ENCODE peak calls at places on chromosomes 12 and 14, in four cellular contexts. U is A549, X is esophagus squamous epithelium, O is heart left ventricle. V is an unnamed sample.

GRCh38 chr14:68506645-68507405 is 286.0 kb downstream of the ZFP36L1 start:
- DNase-seq in U (no peak), X (no peak), O (no peak), V (peak)

GRCh38 chr14:70873627-70874026 is 33.6 kb upstream of the PCNX1 start:
- DNase-seq in U (no peak), X (no peak), O (no peak), V (no peak)

GRCh38 chr14:100857196-100857922 is 31.4 kb downstream of the MEG3 start:
- DNase-seq in U (no peak), X (no peak), O (no peak), V (no peak)

GRCh38 chr12:27436768-27437167 is 9.8 kb upstream of the SMCO2 start:
- DNase-seq in U (no peak), X (no peak), O (no peak), V (no peak)

GRCh38 chr14:105145381-105146180 is 23.0 kb downstream of the JAG2 start:
- DNase-seq in U (no peak), X (no peak), O (peak), V (no peak)

GRCh38 chr12:126950266-126950665 is 1316.7 kb upstream of the TMEM132C start:
- DNase-seq in U (no peak), X (no peak), O (no peak), V (no peak)

GRCh38 chr12:106074361-106074705 is 64.4 kb downstream of the NUAK1 start:
- DNase-seq in U (no peak), X (no peak), O (no peak), V (no peak)

GRCh38 chr14:100616854-100617714 is 29.9 kb upstream of the BEGAIN start:
- DNase-seq in U (no peak), X (no peak), O (no peak), V (no peak)

GRCh38 chr14:51548187-51548586 is 103.5 kb upstream of the FRMD6 start:
- DNase-seq in U (no peak), X (no peak), O (no peak), V (no peak)

GRCh38 chr12:116125981-116126566 is 151.4 kb downstream of the MED13L start:
- DNase-seq in U (no peak), X (no peak), O (no peak), V (no peak)

GRCh38 chr12:130204441-130204840 is 42.2 kb downstream of the FZD10 start:
- DNase-seq in U (no peak), X (no peak), O (no peak), V (peak)

GRCh38 chr12:19430988-19431387 is 8.3 kb upstream of the AEBP2 start:
- DNase-seq in U (no peak), X (no peak), O (no peak), V (no peak)

GRCh38 chr14:100410056-100410565 is 87.0 kb downstream of the SLC25A47 start:
- DNase-seq in U (no peak), X (no peak), O (no peak), V (no peak)

GRCh38 chr14:52948836-52949235 is 2.0 kb downstream of the FERMT2 start:
- DNase-seq in U (no peak), X (no peak), O (no peak), V (no peak)

GRCh38 chr12:111437816-111438454 is 32.2 kb downstream of the SH2B3 start:
- DNase-seq in U (no peak), X (no peak), O (peak), V (peak)

GRCh38 chr12:59194794-59195193 is 274.5 kb upstream of the LRIG3 start:
- DNase-seq in U (no peak), X (no peak), O (no peak), V (no peak)

GRCh38 chr14:89908712-89909450 is 45.6 kb downstream of the EFCAB11 start:
- DNase-seq in U (no peak), X (no peak), O (no peak), V (no peak)

GRCh38 chr12:6074394-6074793 is 50.1 kb downstream of the VWF start:
- DNase-seq in U (no peak), X (no peak), O (no peak), V (no peak)

GRCh38 chr12:6073426-6073825 is 51.0 kb downstream of the VWF start:
- DNase-seq in U (no peak), X (no peak), O (no peak), V (no peak)

GRCh38 chr12:6069452-6070093 is 54.9 kb downstream of the VWF start:
- DNase-seq in U (no peak), X (no peak), O (no peak), V (no peak)

GRCh38 chr12:6070472-6071257 is 53.8 kb downstream of the VWF start:
- DNase-seq in U (no peak), X (no peak), O (no peak), V (no peak)

GRCh38 chr12:6072302-6072752 is 52.1 kb downstream of the VWF start:
- DNase-seq in U (no peak), X (no peak), O (peak), V (no peak)
- TF ChIP-seq CTCF in U (no peak), X (no peak), O (no peak), V (no peak)

GRCh38 chr14:24271834-24272263 is 452 bp upstream of the RABGGTA start:
- DNase-seq in U (no peak), X (no peak), O (no peak), V (no peak)

GRCh38 chr14:24269910-24270536 is 1.4 kb downstream of the RABGGTA start:
- DNase-seq in U (no peak), X (no peak), O (no peak), V (no peak)

GRCh38 chr14:24270537-24271133 is 762 bp downstream of the RABGGTA start:
- DNase-seq in U (no peak), X (no peak), O (no peak), V (no peak)

GRCh38 chr14:24272442-24272841 is 1.0 kb upstream of the RABGGTA start:
- DNase-seq in U (no peak), X (no peak), O (no peak), V (no peak)

GRCh38 chr14:24271134-24271833 is at the start of gene RABGGTA:
- DNase-seq in U (peak), X (peak), O (peak), V (peak)
- TF ChIP-seq POLR2A in U (peak), X (no peak), O (peak), V (no peak)

DNA sequence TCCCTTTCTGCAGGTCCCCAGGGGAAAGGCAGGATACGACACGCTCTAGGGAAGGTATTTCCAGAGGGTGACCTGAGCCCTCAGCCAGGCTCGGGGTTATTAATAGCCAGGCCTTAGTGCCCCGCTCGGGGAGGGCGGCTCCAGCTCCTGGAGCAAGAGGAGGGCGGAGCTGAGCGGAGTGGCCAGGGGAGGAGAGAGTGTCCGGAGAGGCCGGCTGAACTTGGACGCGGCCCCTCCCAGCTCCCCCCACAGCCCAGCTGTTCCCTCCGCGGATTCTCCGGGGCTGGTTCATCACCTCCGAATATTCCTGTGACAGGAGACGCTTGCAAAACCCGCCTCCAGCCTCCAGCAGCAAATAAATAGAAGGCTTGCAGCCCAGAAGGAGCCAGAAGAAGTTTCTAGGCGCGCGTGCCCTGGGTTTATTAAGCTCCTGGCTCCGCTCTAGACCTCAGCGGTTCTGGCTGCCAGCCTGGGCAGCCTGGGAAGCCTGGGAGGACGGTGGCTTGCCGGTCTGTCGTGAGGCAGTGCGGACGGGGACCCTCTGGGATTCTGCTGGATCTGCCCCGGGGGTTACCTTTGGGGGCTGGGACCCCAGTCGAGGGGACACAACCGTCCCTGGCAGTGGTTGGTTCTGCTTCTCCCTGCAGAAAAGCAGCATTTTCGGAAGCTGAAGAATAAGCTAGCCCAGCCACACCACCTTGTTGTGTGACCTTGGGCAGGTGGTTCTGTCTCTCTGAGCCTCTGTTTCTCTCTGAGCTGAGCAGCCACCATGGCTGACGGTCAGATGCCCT is at the start of gene HSPB8:
- DNase-seq in U (peak), X (no peak), O (peak), V (peak)
- H3K4me3 ChIP-seq in U (peak), X (peak), O (peak), V (peak)

GRCh38 chr12:3491938-3492867 is 1.2 kb downstream of the PRMT8 start:
- DNase-seq in U (peak), X (no peak), O (peak), V (no peak)

GRCh38 chr12:3493225-3494049 is 2.4 kb downstream of the PRMT8 start:
- DNase-seq in U (no peak), X (no peak), O (peak), V (no peak)

GRCh38 chr12:3492868-3493224 is 1.8 kb downstream of the PRMT8 start:
- DNase-seq in U (no peak), X (no peak), O (no peak), V (peak)

GRCh38 chr12:3496964-3497363 is 6.0 kb downstream of the PRMT8 start:
- DNase-seq in U (no peak), X (no peak), O (no peak), V (no peak)
- TF ChIP-seq CTCF in U (no peak), X (no peak), O (no peak), V (no peak)

V was measured in lower leg skin.